ENCODE peak calls at places on chromosomes 16 and 17, in six cellular contexts. E is mucosa of gallbladder; J is COR-L47; A is memory B cell; M is CD4-positive, alpha-beta memory T cell; W is stimulated activated CD4-positive, alpha-beta T cell treated with anti-CD3 and anti-CD28 coated beads, Interleukin-1b, Interleukin-23, amount 100 ng/mL, for 1 hour. N is an unnamed sample.

GRCh38 chr16:70429888-70430666 is 8.8 kb downstream of the ST3GAL2 start:
- DNase-seq in E (no peak), J (no peak), A (no peak), M (no peak), W (no peak), N (no peak)

GRCh38 chr17:83109793-83110645 is 30.6 kb downstream of the METRNL start:
- DNase-seq in E (peak; percentile 92), J (peak; percentile 54), A (no peak), M (no peak), W (no peak), N (peak; percentile 65)

GRCh38 chr16:81251871-81252270 is 13.4 kb downstream of the BCO1 start:
- DNase-seq in E (peak; percentile 68), J (no peak), A (no peak), M (no peak), W (no peak), N (peak; percentile 50)

GRCh38 chr17:4586043-4586442 is 1.7 kb downstream of the SMTNL2 start:
- DNase-seq in E (no peak), J (no peak), A (no peak), M (no peak), W (no peak), N (no peak)

GRCh38 chr16:19213885-19214284 is 45.8 kb downstream of the SYT17 start:
- DNase-seq in E (no peak), J (peak; percentile 27), A (no peak), M (no peak), W (no peak), N (no peak)

GRCh38 chr17:48068491-48068961 is 20.4 kb downstream of the NFE2L1 start:
- DNase-seq in E (no peak), J (no peak), A (no peak), M (no peak), W (no peak), N (peak; percentile 32)

GRCh38 chr17:63998721-63999679 is 849 bp downstream of the PRR29 start:
- DNase-seq in E (no peak), J (no peak), A (no peak), M (peak; percentile 33), W (no peak), N (no peak)

GRCh38 chr16:50692999-50693781 is at the start of gene NOD2:
- DNase-seq in E (no peak), J (no peak), A (peak; percentile 25), M (peak; percentile 22), W (no peak), N (no peak)

GRCh38 chr16:88383401-88384221 is 852 bp downstream of the ZNF469 start:
- DNase-seq in E (peak; percentile 30), J (no peak), A (peak; percentile 27), M (no peak), W (no peak), N (no peak)

GRCh38 chr17:58493506-58493905 is 5.3 kb upstream of the HSF5 start:
- DNase-seq in E (no peak), J (no peak), A (no peak), M (no peak), W (no peak), N (no peak)

GRCh38 chr16:3187798-3188674 is at the start of gene OR1F1:
- DNase-seq in E (no peak), J (no peak), A (no peak), M (peak; percentile 67), W (no peak), N (no peak)

GRCh38 chr16:1863681-1864460 is 8.1 kb downstream of the MEIOB start:
- DNase-seq in E (no peak), J (peak; percentile 31), A (peak; percentile 15), M (peak; percentile 41), W (no peak), N (no peak)

GRCh38 chr16:65672960-65673359 is 551.1 kb upstream of the CDH11 start:
- DNase-seq in E (no peak), J (no peak), A (no peak), M (no peak), W (no peak), N (no peak)